ENCODE peak calls at places on chromosomes 13 and 19, in seven cellular contexts. J, I, C, R, K, L and E are unnamed samples.

GRCh38 chr19:55227241-55228014 is 1.1 kb downstream of the TMEM86B start:
- ATAC-seq in J (no peak), I (no peak), C (no peak), R (no peak), K (no peak), L (no peak), E (peak; percentile 15)

GRCh38 chr13:40640202-40640601 is 26.2 kb downstream of the FOXO1 start:
- ATAC-seq in J (peak; percentile 5), I (no peak), C (no peak), R (peak; percentile 27), K (no peak), L (peak; percentile 21), E (no peak)

GRCh38 chr13:28819748-28820098 is 416 bp upstream of the MTUS2 start:
- ATAC-seq in J (peak; percentile 89), I (peak; percentile 92), C (peak; percentile 53), R (peak; percentile 93), K (peak; percentile 75), L (peak; percentile 83), E (peak; percentile 85)

GRCh38 chr13:26999499-26999898 is 172.1 kb downstream of the USP12 start:
- ATAC-seq in J (no peak), I (no peak), C (no peak), R (no peak), K (no peak), L (no peak), E (no peak)

GRCh38 chr19:8366961-8367326 is 3.0 kb downstream of the ANGPTL4 start:
- ATAC-seq in J (no peak), I (peak; percentile 1), C (no peak), R (peak; percentile 7), K (no peak), L (no peak), E (no peak)

GRCh38 chr13:26888632-26889031 is 128.0 kb upstream of the GPR12 start:
- ATAC-seq in J (no peak), I (no peak), C (no peak), R (no peak), K (no peak), L (no peak), E (no peak)

GRCh38 chr13:93800342-93800741 is 573.7 kb downstream of the GPC6 start:
- ATAC-seq in J (no peak), I (no peak), C (no peak), R (no peak), K (no peak), L (no peak), E (no peak)

GRCh38 chr19:900302-901111 is 7.2 kb downstream of the RNU6-9 start:
- ATAC-seq in J (peak; percentile 53), I (no peak), C (peak; percentile 72), R (peak; percentile 5), K (peak; percentile 20), L (peak; percentile 69), E (peak; percentile 67)

GRCh38 chr19:40596608-40597328 is 4.4 kb upstream of the LTBP4 start:
- ATAC-seq in J (peak; percentile 14), I (peak; percentile 54), C (no peak), R (peak; percentile 72), K (no peak), L (no peak), E (peak; percentile 17)

GRCh38 chr19:14368011-14368513 is 13.2 kb upstream of the ADGRE5 start:
- ATAC-seq in J (peak; percentile 52), I (no peak), C (peak; percentile 43), R (no peak), K (no peak), L (peak; percentile 7), E (peak; percentile 63)

GRCh38 chr13:50867641-50867952 is 24.1 kb upstream of the DLEU7 start:
- ATAC-seq in J (no peak), I (no peak), C (no peak), R (no peak), K (no peak), L (no peak), E (no peak)

GRCh38 chr13:91358384-91358776 is 10.9 kb downstream of the MIR17HG start:
- ATAC-seq in J (no peak), I (no peak), C (no peak), R (peak; percentile 54), K (no peak), L (no peak), E (no peak)

GRCh38 chr19:21474671-21475181 is 30.7 kb upstream of the ZNF429 start:
- ATAC-seq in J (peak; percentile 97), I (peak; percentile 94), C (peak; percentile 99), R (peak; percentile 100), K (peak; percentile 100), L (peak; percentile 99), E (peak; percentile 100)

GRCh38 chr19:40597329-40597838 is 3.8 kb upstream of the LTBP4 start:
- ATAC-seq in J (no peak), I (no peak), C (no peak), R (no peak), K (no peak), L (no peak), E (no peak)

GRCh38 chr13:42056146-42056545 is 7.7 kb downstream of the DGKH start:
- ATAC-seq in J (no peak), I (no peak), C (no peak), R (no peak), K (no peak), L (no peak), E (no peak)

GRCh38 chr13:110421696-110422395 is 114.8 kb downstream of the COL4A2 start:
- ATAC-seq in J (peak; percentile 87), I (no peak), C (no peak), R (peak; percentile 25), K (no peak), L (no peak), E (peak; percentile 69)

GRCh38 chr19:16161848-16162247 is 11.5 kb downstream of the CIB3 start:
- ATAC-seq in J (peak; percentile 31), I (no peak), C (no peak), R (no peak), K (no peak), L (no peak), E (peak; percentile 46)

GRCh38 chr19:16454519-16454918 is 17.3 kb downstream of the EPS15L1 start:
- ATAC-seq in J (no peak), I (no peak), C (no peak), R (no peak), K (no peak), L (no peak), E (no peak)

GRCh38 chr13:106314417-106314816 is 221.0 kb downstream of the EFNB2 start:
- ATAC-seq in J (no peak), I (no peak), C (no peak), R (no peak), K (no peak), L (no peak), E (no peak)

GRCh38 chr19:44808463-44809371 is at the start of gene BCAM:
- ATAC-seq in J (peak; percentile 32), I (peak; percentile 91), C (no peak), R (peak; percentile 87), K (peak; percentile 31), L (peak; percentile 21), E (no peak)

GRCh38 chr19:9461938-9462337 is 26.6 kb upstream of the ZNF266 start:
- ATAC-seq in J (no peak), I (no peak), C (no peak), R (no peak), K (no peak), L (no peak), E (no peak)

GRCh38 chr19:35715981-35716734 is 1.6 kb upstream of the KMT2B start:
- ATAC-seq in J (no peak), I (peak; percentile 23), C (no peak), R (peak; percentile 57), K (no peak), L (no peak), E (no peak)

GRCh38 chr19:31656507-31656906 is 307.3 kb upstream of the TSHZ3 start:
- ATAC-seq in J (no peak), I (no peak), C (no peak), R (no peak), K (no peak), L (no peak), E (no peak)

GRCh38 chr13:41764558-41764957 is 196.4 kb downstream of the VWA8 start:
- ATAC-seq in J (no peak), I (no peak), C (no peak), R (no peak), K (no peak), L (no peak), E (peak; percentile 34)

GRCh38 chr13:53501387-53501786 is 472.8 kb downstream of the OLFM4 start:
- ATAC-seq in J (no peak), I (no peak), C (no peak), R (no peak), K (no peak), L (no peak), E (no peak)

GRCh38 chr13:99335087-99335486 is 27.9 kb upstream of the GPR183 start:
- ATAC-seq in J (no peak), I (no peak), C (no peak), R (no peak), K (no peak), L (no peak), E (no peak)

GRCh38 chr13:48600374-48601364 is 53.1 kb upstream of the CYSLTR2 start:
- ATAC-seq in J (no peak), I (no peak), C (no peak), R (peak; percentile 84), K (no peak), L (no peak), E (peak; percentile 23)

GRCh38 chr19:10800488-10800887 is 35.5 kb downstream of the TMED1 start:
- ATAC-seq in J (no peak), I (no peak), C (no peak), R (no peak), K (no peak), L (no peak), E (no peak)

GRCh38 chr13:50376895-50377575 is 361.8 kb downstream of the KCNRG start:
- ATAC-seq in J (no peak), I (no peak), C (no peak), R (peak; percentile 17), K (no peak), L (no peak), E (no peak)

GRCh38 chr13:43876366-43876765 is 3.2 kb downstream of the CCDC122 start:
- ATAC-seq in J (no peak), I (no peak), C (no peak), R (no peak), K (no peak), L (no peak), E (no peak)

GRCh38 chr19:6362351-6362801 is 1.0 kb downstream of the CLPP start:
- ATAC-seq in J (peak; percentile 26), I (no peak), C (peak; percentile 20), R (no peak), K (no peak), L (peak; percentile 49), E (peak; percentile 5)

GRCh38 chr19:15640294-15640903 is at the start of gene CYP4F3:
- ATAC-seq in J (no peak), I (no peak), C (no peak), R (peak; percentile 98), K (no peak), L (no peak), E (no peak)

GRCh38 chr13:74129500-74130144 is 4.6 kb downstream of the KLF12 start:
- ATAC-seq in J (no peak), I (no peak), C (no peak), R (no peak), K (no peak), L (no peak), E (no peak)